ENCODE peak calls at places on chromosomes 5 and 9, in four cellular contexts. A, U, M and Y are unnamed samples.

GRCh38 chr9:82271099-82271498 is 282.5 kb downstream of the SPATA31D1 start:
- DNase-seq in U (peak; percentile 65), A (no peak), M (no peak), Y (no peak)

GRCh38 chr5:142978726-142979125 is 208.5 kb downstream of the ARHGAP26 start:
- DNase-seq in A (no peak), U (peak; percentile 31), M (no peak), Y (no peak)

GRCh38 chr5:63008195-63008594 is 429.6 kb downstream of the LRRC70 start:
- DNase-seq in U (no peak), A (no peak), M (no peak), Y (no peak)

GRCh38 chr9:124320062-124320973 is 62.6 kb downstream of the NEK6 start:
- DNase-seq in A (peak; percentile 80), M (peak; percentile 66), U (peak; percentile 67), Y (no peak)

GRCh38 chr9:98503867-98504800 is 204.6 kb downstream of the GABBR2 start:
- DNase-seq in U (no peak), A (no peak), M (no peak), Y (no peak)

GRCh38 chr5:176836811-176837706 is 26.7 kb downstream of the UNC5A start:
- DNase-seq in U (no peak), M (no peak), A (no peak), Y (no peak)

GRCh38 chr9:70477146-70477745 is 62.8 kb upstream of the KLF9 start:
- DNase-seq in U (peak; percentile 54), M (no peak), A (no peak), Y (no peak)

GRCh38 chr9:20242767-20243166 is 379.5 kb downstream of the MLLT3 start:
- DNase-seq in U (no peak), M (no peak), A (no peak), Y (peak; percentile 33)

GRCh38 chr9:133727277-133727875 is 10.8 kb downstream of the SARDH start:
- DNase-seq in A (peak; percentile 4), U (no peak), M (no peak), Y (no peak)

GRCh38 chr9:23319092-23319491 is 506.9 kb downstream of the ELAVL2 start:
- DNase-seq in M (no peak), A (no peak), U (no peak), Y (no peak)

GRCh38 chr5:171692106-171692505 is 93.5 kb upstream of the SMIM23 start:
- DNase-seq in U (no peak), A (no peak), M (no peak), Y (no peak)

GRCh38 chr9:37582548-37583157 is 6.5 kb upstream of the FBXO10 start:
- DNase-seq in M (peak; percentile 51), A (peak; percentile 55), U (peak; percentile 85), Y (no peak)

GRCh38 chr9:126001581-126002225 is 254.5 kb downstream of the PBX3 start:
- DNase-seq in M (no peak), A (no peak), U (no peak), Y (no peak)

GRCh38 chr5:161372682-161373344 is 173.7 kb downstream of the GABRB2 start:
- DNase-seq in M (peak; percentile 48), A (peak; percentile 13), U (no peak), Y (no peak)

GRCh38 chr5:142819816-142820215 is 49.6 kb downstream of the ARHGAP26 start:
- DNase-seq in U (peak; percentile 60), A (no peak), M (no peak), Y (no peak)

GRCh38 chr9:7342721-7343120 is 456.9 kb downstream of the DMAC1 start:
- DNase-seq in U (no peak), M (no peak), A (no peak), Y (no peak)

GRCh38 chr5:167816354-167816753 is 475.1 kb upstream of the WWC1 start:
- DNase-seq in M (no peak), U (peak; percentile 36), A (no peak), Y (no peak)

GRCh38 chr9:92947268-92948031 is at the start of gene FGD3:
- DNase-seq in M (peak; percentile 52), U (no peak), A (peak; percentile 38), Y (no peak)

GRCh38 chr9:471320-471719 is 256.7 kb downstream of the DOCK8 start:
- DNase-seq in M (no peak), U (no peak), A (no peak), Y (no peak)
- H3K4me3 ChIP-seq in M (no peak overlapping the region), U (no peak overlapping the region), A (no peak overlapping the region), Y (peak overlapping the region; percentile 65)

DNA sequence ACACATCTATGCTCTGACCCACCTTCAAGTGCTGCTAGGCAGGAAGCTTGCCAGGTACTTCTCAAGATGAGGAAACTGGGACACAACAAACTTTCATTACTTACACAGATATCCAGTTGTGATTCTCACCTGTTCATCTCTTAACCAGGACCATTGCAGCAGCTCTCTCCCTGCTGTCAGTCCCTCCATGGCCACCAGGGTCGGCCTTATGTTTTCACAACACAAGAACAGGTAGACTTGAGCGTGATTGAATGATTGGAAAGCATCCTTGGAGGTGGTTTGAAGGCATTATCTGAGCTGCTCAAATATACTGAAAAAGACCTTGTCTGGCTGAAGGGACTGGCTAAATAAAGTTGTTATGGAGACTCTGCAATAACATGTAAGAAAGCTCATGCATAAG is 94.4 kb downstream of the MTREX start:
- DNase-seq in A (no peak), M (no peak), U (no peak), Y (no peak)
- TF ChIP-seq CTCF in A (peak; percentile 26), M (no peak), U (peak; percentile 38), Y (no peak)

GRCh38 chr5:124655943-124656459 is 90.4 kb downstream of the ZNF608 start:
- DNase-seq in U (peak; percentile 89), A (no peak), M (no peak), Y (no peak)
- H3K4me3 ChIP-seq in U (no peak overlapping the region), A (no peak overlapping the region), M (no peak overlapping the region), Y (no peak overlapping the region)

GRCh38 chr9:131010482-131011273 is 1.7 kb downstream of the LAMC3 start:
- DNase-seq in A (no peak), U (no peak), M (no peak), Y (no peak)

GRCh38 chr9:131008086-131008485 is 888 bp upstream of the LAMC3 start:
- DNase-seq in U (no peak), A (no peak), M (no peak), Y (no peak)

GRCh38 chr9:131008563-131008908 is 438 bp upstream of the LAMC3 start:
- DNase-seq in A (no peak), U (no peak), M (no peak), Y (no peak)

GRCh38 chr9:131011274-131012022 is 2.5 kb downstream of the LAMC3 start:
- DNase-seq in M (no peak), A (no peak), U (no peak), Y (no peak)

GRCh38 chr9:131008909-131009618 is at the start of gene LAMC3:
- DNase-seq in A (peak; percentile 61), M (peak; percentile 70), U (no peak), Y (no peak)
- TF ChIP-seq CTCF in A (peak; percentile 58), M (peak; percentile 28), U (peak; percentile 34), Y (no peak)

GRCh38 chr9:19050637-19051591 is 1.7 kb downstream of the RRAGA start:
- DNase-seq in M (no peak), A (no peak), U (no peak), Y (no peak)
- H3K4me3 ChIP-seq in M (peak overlapping the region; percentile 62), A (peak overlapping the region; percentile 93), U (peak overlapping the region; percentile 83), Y (peak overlapping the region; percentile 99)

GRCh38 chr5:77087484-77088291 is 603 bp upstream of the ZBED3 start:
- DNase-seq in M (peak; percentile 3), A (peak; percentile 4), U (no peak), Y (no peak)

GRCh38 chr5:77082280-77082679 is 4.8 kb downstream of the ZBED3 start:
- DNase-seq in M (no peak), A (no peak), U (no peak), Y (no peak)

GRCh38 chr5:77080905-77081304 is 6.2 kb downstream of the ZBED3 start:
- DNase-seq in A (no peak), M (no peak), U (no peak), Y (no peak)

GRCh38 chr5:77083088-77083487 is 4.0 kb downstream of the ZBED3 start:
- DNase-seq in M (no peak), A (no peak), U (no peak), Y (peak; percentile 39)

GRCh38 chr5:77086611-77087483 is at the start of gene ZBED3:
- DNase-seq in M (peak; percentile 74), A (peak; percentile 91), U (peak; percentile 83), Y (peak; percentile 72)
- TF ChIP-seq CTCF in M (peak; percentile 29), A (peak; percentile 52), U (no peak), Y (peak; percentile 36)

DNA sequence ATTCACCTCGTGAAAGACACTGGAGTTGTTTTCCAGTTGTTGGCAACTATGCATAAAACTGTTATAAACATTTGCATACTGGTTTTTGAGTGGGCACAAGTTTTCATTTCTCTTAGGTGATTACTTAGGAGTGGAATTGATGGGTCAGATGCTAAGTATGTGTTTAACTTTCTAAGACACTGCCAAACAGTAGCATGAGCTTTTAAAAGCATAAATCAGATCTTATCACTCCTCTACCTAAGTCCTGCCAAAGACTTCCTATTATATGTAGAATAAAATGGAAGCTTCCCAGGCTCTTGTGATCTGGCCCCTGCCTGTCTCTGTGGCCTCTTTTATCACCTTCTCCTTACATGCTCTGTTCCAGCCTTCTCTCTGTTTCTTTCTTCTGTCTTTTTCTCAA is 72.6 kb downstream of the SH3RF2 start:
- DNase-seq in A (no peak), M (no peak), U (no peak), Y (no peak)
- H3K4me3 ChIP-seq in A (no peak overlapping the region), M (no peak overlapping the region), U (no peak overlapping the region), Y (no peak overlapping the region)

GRCh38 chr9:136899196-136899595 is 12.9 kb downstream of the TRAF2 start:
- DNase-seq in M (no peak), A (no peak), U (no peak), Y (peak; percentile 71)
- TF ChIP-seq CTCF in M (no peak), A (no peak), U (no peak), Y (peak; percentile 56)